ENCODE peak calls at places on chromosome 1, in eight cellular contexts. C is heart right ventricle, U is bronchial epithelial cell, X is testis, G is fibroblast of lung, R is fibroblast of villous mesenchyme, K is cardiac muscle cell, D is epithelial cell of esophagus. O is an unnamed sample.

GRCh38 chr1:62508187-62508758 is 71.4 kb downstream of the USP1 start:
- DNase-seq in C (no peak), U (peak), X (peak), G (peak), R (peak), K (peak), D (peak), O (peak)

GRCh38 chr1:200684015-200684414 is 14.3 kb upstream of the DDX59 start:
- DNase-seq in C (no peak), U (peak), X (no peak), G (no peak), R (no peak), K (no peak), D (peak), O (no peak)

GRCh38 chr1:53121319-53122172 is 20.9 kb downstream of the SLC1A7 start:
- DNase-seq in C (peak), U (no peak), X (peak), G (peak), R (no peak), K (peak), D (no peak), O (peak)

GRCh38 chr1:22122273-22123070 is 20.4 kb downstream of the WNT4 start:
- DNase-seq in C (no peak), U (no peak), X (no peak), G (no peak), R (no peak), K (no peak), D (no peak), O (no peak)

GRCh38 chr1:93607814-93608187 is 73.8 kb downstream of the BCAR3 start:
- DNase-seq in C (no peak), U (peak), X (no peak), G (no peak), R (no peak), K (no peak), D (peak), O (no peak)

GRCh38 chr1:180130651-180131050 is 24.0 kb upstream of the QSOX1 start:
- DNase-seq in C (no peak), U (no peak), X (no peak), G (no peak), R (no peak), K (no peak), D (no peak), O (no peak)

GRCh38 chr1:181057079-181057478 is 23.3 kb downstream of the MR1 start:
- DNase-seq in C (no peak), U (no peak), X (no peak), G (no peak), R (no peak), K (no peak), D (no peak), O (no peak)

GRCh38 chr1:229209816-229210215 is 61.1 kb upstream of the RAB4A start:
- DNase-seq in C (no peak), U (no peak), X (peak), G (peak), R (peak), K (peak), D (no peak), O (peak)

GRCh38 chr1:3281735-3282134 is 172.7 kb upstream of the ARHGEF16 start:
- DNase-seq in C (no peak), U (no peak), X (no peak), G (no peak), R (no peak), K (no peak), D (no peak), O (no peak)

GRCh38 chr1:60055336-60055735 is 18.2 kb downstream of the C1orf87 start:
- DNase-seq in C (no peak), U (peak), X (no peak), G (peak), R (peak), K (no peak), D (peak), O (no peak)

GRCh38 chr1:11576109-11576875 is 77.9 kb downstream of the FBXO2 start:
- DNase-seq in C (no peak), U (no peak), X (no peak), G (no peak), R (no peak), K (no peak), D (no peak), O (no peak)

GRCh38 chr1:204987689-204988088 is 55.3 kb upstream of the CNTN2 start:
- DNase-seq in C (no peak), U (no peak), X (no peak), G (no peak), R (no peak), K (no peak), D (no peak), O (no peak)

GRCh38 chr1:54009406-54009805 is 8.6 kb downstream of the LDLRAD1 start:
- DNase-seq in C (no peak), U (no peak), X (no peak), G (no peak), R (no peak), K (no peak), D (no peak), O (no peak)

GRCh38 chr1:221845650-221846371 is 103.9 kb upstream of the DUSP10 start:
- DNase-seq in C (peak), U (peak), X (peak), G (peak), R (no peak), K (peak), D (peak), O (peak)

GRCh38 chr1:97385536-97385935 is 535.3 kb downstream of the DPYD start:
- DNase-seq in C (no peak), U (no peak), X (no peak), G (no peak), R (no peak), K (peak), D (no peak), O (no peak)

GRCh38 chr1:215022723-215023122 is 59.8 kb upstream of the KCNK2 start:
- DNase-seq in C (no peak), U (no peak), X (no peak), G (peak), R (peak), K (peak), D (no peak), O (peak)

GRCh38 chr1:92844439-92844838 is 12.6 kb downstream of the RPL5 start:
- DNase-seq in C (no peak), U (no peak), X (no peak), G (no peak), R (no peak), K (no peak), D (no peak), O (no peak)

GRCh38 chr1:230270185-230270939 is 155.8 kb downstream of the PGBD5 start:
- DNase-seq in C (no peak), U (no peak), X (no peak), G (no peak), R (peak), K (peak), D (no peak), O (peak)

GRCh38 chr1:156119503-156120209 is 5.1 kb downstream of the LMNA start:
- DNase-seq in C (no peak), U (peak), X (peak), G (peak), R (peak), K (no peak), D (peak), O (peak)

GRCh38 chr1:201562257-201562656 is 23.3 kb downstream of the NAV1 start:
- DNase-seq in C (peak), U (peak), X (no peak), G (peak), R (peak), K (peak), D (peak), O (peak)

GRCh38 chr1:22815421-22816062 is 104.9 kb downstream of the EPHB2 start:
- DNase-seq in C (no peak), U (no peak), X (peak), G (no peak), R (no peak), K (no peak), D (no peak), O (no peak)

GRCh38 chr1:205018381-205018780 is 24.6 kb upstream of the CNTN2 start:
- DNase-seq in C (no peak), U (no peak), X (no peak), G (no peak), R (no peak), K (no peak), D (no peak), O (no peak)

GRCh38 chr1:150258275-150258666 is 697 bp downstream of the CA14 start:
- DNase-seq in C (no peak), U (no peak), X (no peak), G (no peak), R (no peak), K (no peak), D (no peak), O (no peak)

GRCh38 chr1:150256193-150256548 is 1.4 kb upstream of the CA14 start:
- DNase-seq in C (no peak), U (no peak), X (no peak), G (no peak), R (no peak), K (no peak), D (no peak), O (no peak)

GRCh38 chr1:150259217-150259616 is 1.6 kb downstream of the CA14 start:
- DNase-seq in C (no peak), U (no peak), X (no peak), G (no peak), R (no peak), K (no peak), D (no peak), O (no peak)

GRCh38 chr1:150256549-150257341 is 829 bp upstream of the CA14 start:
- DNase-seq in C (no peak), U (no peak), X (no peak), G (no peak), R (peak), K (no peak), D (no peak), O (no peak)

GRCh38 chr1:150257624-150258274 is at the start of gene CA14:
- DNase-seq in C (peak), U (no peak), X (peak), G (no peak), R (peak), K (no peak), D (no peak), O (no peak)
- H3K4me3 ChIP-seq in C (no peak), U (no peak), X (no peak), G (no peak), R (no peak), K (peak), D (no peak), O (no peak)

DNA sequence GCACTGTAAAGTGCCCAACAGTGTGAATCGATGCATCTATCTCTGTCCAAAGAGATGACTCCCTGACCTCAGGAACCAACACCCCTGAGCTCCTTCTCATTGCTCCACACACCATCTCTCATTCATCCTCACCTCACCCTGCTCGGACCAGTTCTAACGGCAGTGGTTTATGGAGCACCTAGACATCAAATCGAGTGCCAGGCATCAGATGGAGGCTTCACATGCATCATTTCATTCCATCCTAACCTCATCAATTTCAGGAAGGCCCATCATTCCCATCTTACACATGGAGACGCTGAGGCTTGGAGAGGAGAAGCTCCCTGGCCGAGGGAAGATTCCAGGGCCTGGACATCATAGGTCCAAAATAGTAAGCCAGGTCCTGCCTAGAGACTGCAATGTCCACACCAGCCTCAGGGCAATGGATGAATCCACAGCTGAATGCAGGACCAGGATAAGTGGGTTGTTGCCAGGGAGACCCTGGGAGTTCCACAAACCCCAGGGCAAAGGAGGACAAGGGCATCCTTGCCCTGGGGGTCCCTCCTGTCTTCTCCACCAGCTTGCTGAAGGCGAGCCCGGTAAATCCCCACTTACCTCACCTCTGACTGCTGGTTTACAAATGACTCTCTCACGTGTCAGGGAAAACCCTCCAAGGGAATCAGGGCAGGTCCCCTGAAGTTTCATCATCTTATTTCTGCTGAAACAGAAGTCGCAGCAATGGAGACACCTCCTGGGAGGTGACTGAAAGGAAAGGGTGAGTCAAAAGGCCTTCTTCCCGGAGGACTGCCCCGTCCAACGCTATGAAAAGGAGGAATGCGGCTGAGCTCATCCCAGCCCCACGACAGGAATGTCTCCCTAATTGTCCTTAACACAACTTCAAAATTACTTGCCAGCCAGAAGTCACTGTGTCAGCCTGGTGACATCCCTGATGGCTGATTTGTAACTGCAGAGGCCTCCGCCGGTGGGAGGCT is 9.0 kb upstream of the IFFO2 start:
- DNase-seq in C (no peak), U (peak), X (no peak), G (no peak), R (peak), K (peak), D (peak), O (peak)
- TF ChIP-seq CTCF in C (no peak), U (no peak), X (no peak), G (no peak), R (no peak), K (no peak), D (no peak), O (no peak)

DNA sequence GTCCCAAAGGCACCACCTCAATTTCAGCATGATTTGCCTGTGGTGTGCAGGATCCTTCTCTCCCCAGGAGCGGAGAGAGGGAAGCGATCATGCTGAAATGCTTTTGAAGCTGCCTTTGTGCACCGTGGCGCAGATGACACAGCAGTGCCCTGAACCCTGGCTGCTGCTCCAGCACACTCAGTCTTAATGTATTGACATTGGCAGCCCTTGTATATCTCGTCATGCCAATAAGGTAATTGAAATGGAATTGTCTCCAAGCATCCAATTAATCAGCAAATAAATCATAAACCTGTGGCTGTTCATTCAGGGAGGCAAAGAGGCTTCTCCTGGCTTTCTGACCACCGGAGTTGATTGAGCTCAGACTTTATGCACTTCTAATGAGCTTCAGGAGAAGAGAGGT is 139.8 kb downstream of the KAZN start:
- DNase-seq in C (no peak), U (peak), X (no peak), G (no peak), R (no peak), K (no peak), D (peak), O (no peak)
- H3K4me3 ChIP-seq in C (no peak), U (no peak), X (no peak), G (no peak), R (no peak), K (no peak), D (no peak), O (no peak)

GRCh38 chr1:169105434-169106094 is 926 bp upstream of the ATP1B1 start:
- DNase-seq in C (peak), U (no peak), X (peak), G (no peak), R (no peak), K (no peak), D (peak), O (peak)
- TF ChIP-seq CTCF in C (no peak), U (peak), X (no peak), G (no peak), R (peak), K (no peak), D (no peak), O (no peak)

GRCh38 chr1:40301541-40302299 is 15.4 kb downstream of the COL9A2 start:
- DNase-seq in C (no peak), U (no peak), X (no peak), G (no peak), R (no peak), K (no peak), D (no peak), O (no peak)

GRCh38 chr1:40301066-40301465 is 16.0 kb downstream of the COL9A2 start:
- DNase-seq in C (no peak), U (no peak), X (no peak), G (no peak), R (no peak), K (no peak), D (no peak), O (no peak)

GRCh38 chr1:40303790-40304189 is 13.3 kb downstream of the COL9A2 start:
- DNase-seq in C (no peak), U (no peak), X (no peak), G (no peak), R (no peak), K (no peak), D (no peak), O (no peak)

GRCh38 chr1:40302475-40302874 is 14.6 kb downstream of the COL9A2 start:
- DNase-seq in C (no peak), U (no peak), X (no peak), G (no peak), R (no peak), K (no peak), D (no peak), O (no peak)

DNA sequence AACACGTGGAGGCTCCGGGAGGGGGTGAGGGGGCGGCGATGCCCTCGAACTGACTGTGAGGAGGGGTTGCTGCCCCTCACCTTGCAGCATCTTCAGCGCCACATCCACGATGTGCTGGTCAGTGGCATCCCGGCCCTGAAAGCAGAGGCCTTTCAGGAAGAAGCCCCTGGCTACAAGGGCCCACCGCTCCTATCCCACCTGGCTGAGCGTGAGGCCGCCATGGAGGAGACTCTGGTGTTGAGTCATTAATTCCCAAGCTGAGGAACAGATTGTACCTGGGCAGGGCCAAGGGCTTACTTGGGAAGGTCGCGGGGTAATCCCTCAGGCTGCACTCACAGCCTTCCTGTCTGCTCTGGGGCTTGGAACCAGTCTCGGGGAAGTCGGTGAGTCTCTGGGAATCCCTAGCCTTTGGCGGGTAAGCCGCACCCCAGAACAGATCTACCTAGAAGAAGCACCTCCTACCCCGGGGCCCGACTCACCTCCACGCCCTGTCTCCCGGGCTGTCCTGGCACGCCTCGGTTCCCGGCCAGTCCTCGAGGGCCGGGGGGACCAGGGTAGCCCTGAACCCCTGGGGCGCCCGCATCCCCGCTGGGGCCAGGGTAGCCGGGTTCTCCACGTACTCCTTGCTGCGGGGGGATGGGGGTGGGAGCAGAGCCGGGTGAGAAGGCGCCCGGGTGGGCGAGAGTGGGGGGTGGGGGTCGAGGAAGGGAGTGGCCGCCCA is 13.9 kb downstream of the COL9A2 start:
- DNase-seq in C (no peak), U (no peak), X (no peak), G (no peak), R (no peak), K (no peak), D (peak), O (no peak)
- H3K4me3 ChIP-seq in C (no peak), U (no peak), X (peak), G (no peak), R (no peak), K (no peak), D (no peak), O (no peak)

DNA sequence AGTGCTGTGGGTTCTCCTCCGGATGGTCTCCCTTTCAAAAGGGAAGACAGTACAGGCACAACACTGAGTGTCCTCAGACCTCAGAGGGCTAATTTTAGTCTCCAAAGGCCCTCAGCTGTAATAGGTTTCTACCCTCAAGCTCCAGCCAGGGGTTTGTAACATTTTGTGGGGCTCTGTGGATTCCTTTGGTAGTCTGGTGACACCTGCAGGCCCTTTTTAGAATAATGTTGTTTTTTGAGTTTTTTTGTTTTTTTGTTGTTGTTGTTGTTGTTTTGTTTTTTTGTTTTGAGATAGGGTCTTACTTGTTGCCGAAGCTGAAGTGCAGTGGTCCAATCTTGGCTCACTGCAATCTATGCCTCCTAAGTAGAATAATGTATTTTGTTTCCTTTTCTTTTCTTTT is 15.0 kb upstream of the TMEM201 start:
- DNase-seq in C (no peak), U (no peak), X (no peak), G (peak), R (peak), K (peak), D (no peak), O (peak)
- TF ChIP-seq CTCF in C (peak), U (peak), X (peak), G (peak), R (peak), K (peak), D (peak), O (peak)